ENCODE peak calls at places on chromosomes 5 and 9, in four cellular contexts. One of them, this sample, is unnamed.

GRCh38 chr5:116438979-116439554 is 135.6 kb downstream of the SEMA6A start:
- DNase-seq in HepG2: no peak
- DNase-seq in K562: no peak
- DNase-seq in GM12878: no peak
- DNase-seq in this sample: no peak

GRCh38 chr9:92245005-92245797 is 48.3 kb downstream of the IARS1 start:
- DNase-seq in K562: no peak
- DNase-seq in HepG2: no peak
- DNase-seq in GM12878: no peak
- DNase-seq in this sample: no peak

GRCh38 chr5:123844873-123845272 is 332.9 kb downstream of the CSNK1G3 start:
- DNase-seq in GM12878: no peak
- DNase-seq in K562: no peak
- DNase-seq in HepG2: no peak
- DNase-seq in this sample: no peak

GRCh38 chr9:100058699-100059579 is 39.9 kb downstream of the ERP44 start:
- DNase-seq in HepG2: no peak
- DNase-seq in GM12878: peak
- DNase-seq in K562: no peak
- DNase-seq in this sample: no peak

GRCh38 chr9:3858961-3859360 is 333.2 kb upstream of the RFX3 start:
- DNase-seq in HepG2: no peak
- DNase-seq in GM12878: no peak
- DNase-seq in K562: no peak
- DNase-seq in this sample: no peak

GRCh38 chr9:110283736-110284135 is 27.4 kb upstream of the TXN start:
- DNase-seq in K562: no peak
- DNase-seq in HepG2: no peak
- DNase-seq in GM12878: no peak
- DNase-seq in this sample: no peak

GRCh38 chr9:114112778-114113585 is 13.9 kb upstream of the KIF12 start:
- DNase-seq in K562: no peak
- DNase-seq in GM12878: no peak
- DNase-seq in HepG2: no peak
- DNase-seq in this sample: no peak

GRCh38 chr5:174271316-174271715 is 225.8 kb downstream of the NSG2 start:
- DNase-seq in HepG2: no peak
- DNase-seq in GM12878: no peak
- DNase-seq in K562: no peak
- DNase-seq in this sample: no peak

GRCh38 chr5:74865799-74866652 is at the start of gene FAM169A:
- DNase-seq in GM12878: no peak
- DNase-seq in HepG2: no peak
- DNase-seq in K562: no peak
- DNase-seq in this sample: peak

GRCh38 chr9:122265265-122265900 is 701 bp downstream of the MRRF start:
- DNase-seq in HepG2: peak
- DNase-seq in K562: no peak
- DNase-seq in GM12878: peak
- DNase-seq in this sample: no peak

GRCh38 chr9:6052520-6052919 is 37.1 kb upstream of the RANBP6 start:
- DNase-seq in GM12878: no peak
- DNase-seq in K562: no peak
- DNase-seq in HepG2: no peak
- DNase-seq in this sample: no peak

GRCh38 chr5:58751222-58751621 is 168.3 kb downstream of the RAB3C start:
- DNase-seq in HepG2: no peak
- DNase-seq in GM12878: no peak
- DNase-seq in K562: no peak
- DNase-seq in this sample: no peak

GRCh38 chr9:100580255-100580654 is 2.4 kb downstream of the CAVIN4 start:
- DNase-seq in K562: no peak
- DNase-seq in HepG2: no peak
- DNase-seq in GM12878: no peak
- DNase-seq in this sample: no peak

GRCh38 chr9:15246688-15247087 is 60.3 kb downstream of the TTC39B start:
- DNase-seq in GM12878: no peak
- DNase-seq in HepG2: no peak
- DNase-seq in K562: no peak
- DNase-seq in this sample: no peak

GRCh38 chr9:134984372-134985240 is 66.9 kb upstream of the FCN1 start:
- DNase-seq in K562: no peak
- DNase-seq in HepG2: no peak
- DNase-seq in GM12878: no peak
- DNase-seq in this sample: no peak

GRCh38 chr9:82558855-82559615 is 503.9 kb downstream of the RASEF start:
- DNase-seq in GM12878: no peak
- DNase-seq in HepG2: peak
- DNase-seq in K562: no peak
- DNase-seq in this sample: no peak

GRCh38 chr9:15942806-15943424 is 390.1 kb downstream of the CCDC171 start:
- DNase-seq in GM12878: no peak
- DNase-seq in K562: no peak
- DNase-seq in HepG2: no peak
- DNase-seq in this sample: no peak

GRCh38 chr5:138573223-138573622 is 2.0 kb downstream of the HSPA9 start:
- DNase-seq in GM12878: no peak
- DNase-seq in HepG2: no peak
- DNase-seq in K562: no peak
- DNase-seq in this sample: no peak

GRCh38 chr9:28648723-28649122 is 1075.4 kb upstream of the C9orf72 start:
- DNase-seq in HepG2: peak
- DNase-seq in GM12878: no peak
- DNase-seq in K562: no peak
- DNase-seq in this sample: no peak
- TF ChIP-seq CTCF in HepG2: peak
- TF ChIP-seq CTCF in GM12878: peak
- TF ChIP-seq CTCF in K562: no peak
- TF ChIP-seq CTCF in this sample: peak

GRCh38 chr9:137314561-137315560 is 12.8 kb upstream of the NRARP start:
- DNase-seq in HepG2: no peak
- DNase-seq in K562: no peak
- DNase-seq in GM12878: no peak
- DNase-seq in this sample: no peak

GRCh38 chr9:137311971-137312851 is 10.1 kb upstream of the NRARP start:
- DNase-seq in HepG2: no peak
- DNase-seq in K562: peak
- DNase-seq in GM12878: no peak
- DNase-seq in this sample: no peak

GRCh38 chr9:137312852-137313325 is 10.8 kb upstream of the NRARP start:
- DNase-seq in K562: no peak
- DNase-seq in HepG2: no peak
- DNase-seq in GM12878: no peak
- DNase-seq in this sample: no peak

GRCh38 chr9:137313956-137314560 is 12.0 kb upstream of the NRARP start:
- DNase-seq in GM12878: no peak
- DNase-seq in HepG2: no peak
- DNase-seq in K562: no peak
- DNase-seq in this sample: no peak

DNA sequence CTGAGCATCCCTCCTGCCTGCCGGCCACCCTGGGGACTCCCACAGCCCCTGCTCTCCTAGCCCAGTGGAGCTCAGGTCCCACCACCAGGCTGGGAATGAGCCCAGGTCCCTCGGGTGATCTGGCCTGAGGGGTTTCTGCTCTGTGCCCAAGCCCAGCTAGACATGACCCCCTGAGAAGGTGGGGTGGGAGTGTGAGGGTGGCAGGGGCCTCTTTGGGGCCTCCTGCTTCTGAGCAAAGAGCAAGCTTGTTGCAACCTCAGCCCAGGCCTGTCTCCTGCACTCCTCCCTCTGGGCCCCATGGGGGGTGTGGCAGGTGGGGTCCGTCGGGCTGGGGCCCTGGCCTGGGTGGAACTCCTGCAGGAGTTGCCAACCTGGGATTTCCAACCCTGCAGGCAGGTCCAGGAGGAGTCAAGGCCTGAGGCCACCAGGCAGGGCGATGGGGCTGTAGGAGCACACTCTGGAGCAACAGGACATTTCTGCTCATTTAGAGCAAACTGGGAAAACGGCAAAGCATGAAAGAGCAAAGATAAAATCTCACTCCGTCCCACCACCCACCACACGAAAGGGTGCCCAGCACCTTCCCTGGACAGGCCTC is 11.4 kb upstream of the NRARP start:
- DNase-seq in GM12878: no peak
- DNase-seq in HepG2: no peak
- DNase-seq in K562: peak
- DNase-seq in this sample: no peak
- TF ChIP-seq ESRRA in GM12878: no peak
- TF ChIP-seq ESRRA in HepG2: no peak
- TF ChIP-seq ESRRA in K562: no peak
- TF ChIP-seq ESRRA in this sample: no peak

DNA sequence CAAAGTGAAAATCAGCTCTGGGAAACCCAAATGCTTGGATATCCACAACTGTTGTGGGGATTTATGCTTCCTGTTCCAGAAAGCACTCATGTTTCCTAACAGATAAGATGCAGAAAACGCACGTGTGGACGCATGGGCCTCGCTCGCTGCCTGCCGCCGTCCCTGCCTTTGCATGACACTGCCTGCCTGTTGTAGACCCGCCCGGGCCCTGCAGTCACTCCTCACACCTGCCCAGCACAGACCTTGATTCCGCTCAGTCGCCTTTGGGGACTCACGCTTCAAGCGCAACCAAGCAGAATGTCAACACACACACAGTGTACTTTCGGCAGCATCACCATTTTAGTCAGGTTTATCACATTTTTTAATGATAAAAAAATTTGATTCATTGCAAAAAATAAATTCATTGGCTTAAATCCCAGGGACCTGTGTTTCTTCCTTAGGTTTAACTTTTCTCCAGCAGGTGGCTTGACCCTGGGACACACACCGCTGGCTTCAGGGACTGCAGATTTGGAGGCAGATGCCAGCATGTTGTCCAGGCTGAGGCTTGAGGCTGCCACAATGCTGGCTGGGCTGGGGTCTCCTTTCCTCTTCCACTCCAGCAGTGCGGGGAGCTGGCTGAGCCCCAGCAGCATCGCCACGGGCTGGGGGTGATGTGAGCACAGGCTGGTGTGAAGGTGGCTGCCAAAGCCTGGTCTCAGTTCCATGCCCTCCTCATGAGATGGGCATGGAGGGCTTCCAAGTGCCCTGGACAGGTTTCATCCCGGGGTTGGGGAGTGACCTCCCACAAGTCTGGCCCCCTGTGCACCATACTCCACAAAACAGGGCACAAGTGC is 416.9 kb upstream of the IRX4 start:
- DNase-seq in HepG2: no peak
- DNase-seq in K562: no peak
- DNase-seq in GM12878: no peak
- DNase-seq in this sample: peak
- TF ChIP-seq ATF3 in HepG2: no peak
- TF ChIP-seq ATF3 in K562: no peak
- TF ChIP-seq ATF3 in GM12878: no peak
- TF ChIP-seq ATF3 in this sample: no peak

GRCh38 chr5:125342938-125343401 is 596.5 kb upstream of the ZNF608 start:
- DNase-seq in HepG2: no peak
- DNase-seq in GM12878: no peak
- DNase-seq in K562: no peak
- DNase-seq in this sample: no peak

GRCh38 chr5:125337222-125337768 is 590.9 kb upstream of the ZNF608 start:
- DNase-seq in GM12878: no peak
- DNase-seq in K562: no peak
- DNase-seq in HepG2: no peak
- DNase-seq in this sample: no peak

GRCh38 chr5:125336401-125336800 is 590.0 kb upstream of the ZNF608 start:
- DNase-seq in HepG2: no peak
- DNase-seq in GM12878: no peak
- DNase-seq in K562: no peak
- DNase-seq in this sample: no peak

GRCh38 chr5:125341436-125341835 is 595.0 kb upstream of the ZNF608 start:
- DNase-seq in K562: no peak
- DNase-seq in HepG2: no peak
- DNase-seq in GM12878: no peak
- DNase-seq in this sample: no peak

GRCh38 chr5:125338804-125339203 is 592.4 kb upstream of the ZNF608 start:
- DNase-seq in K562: no peak
- DNase-seq in GM12878: no peak
- DNase-seq in HepG2: no peak
- DNase-seq in this sample: no peak
- TF ChIP-seq CTCF in K562: no peak
- TF ChIP-seq CTCF in GM12878: no peak
- TF ChIP-seq CTCF in HepG2: no peak
- TF ChIP-seq CTCF in this sample: no peak

GRCh38 chr9:12771891-12772290 is 2.9 kb upstream of the LURAP1L start:
- DNase-seq in HepG2: no peak
- DNase-seq in K562: no peak
- DNase-seq in GM12878: no peak
- DNase-seq in this sample: no peak
- TF ChIP-seq ESRRA in HepG2: no peak
- TF ChIP-seq ESRRA in K562: no peak
- TF ChIP-seq ESRRA in GM12878: no peak
- TF ChIP-seq ESRRA in this sample: no peak

GRCh38 chr9:70161414-70161732 is 97.4 kb upstream of the SMC5 start:
- DNase-seq in K562: no peak
- DNase-seq in GM12878: no peak
- DNase-seq in HepG2: no peak
- DNase-seq in this sample: no peak
- TF ChIP-seq ATF3 in K562: no peak
- TF ChIP-seq ATF3 in GM12878: no peak
- TF ChIP-seq ATF3 in HepG2: no peak
- TF ChIP-seq ATF3 in this sample: no peak

DNA sequence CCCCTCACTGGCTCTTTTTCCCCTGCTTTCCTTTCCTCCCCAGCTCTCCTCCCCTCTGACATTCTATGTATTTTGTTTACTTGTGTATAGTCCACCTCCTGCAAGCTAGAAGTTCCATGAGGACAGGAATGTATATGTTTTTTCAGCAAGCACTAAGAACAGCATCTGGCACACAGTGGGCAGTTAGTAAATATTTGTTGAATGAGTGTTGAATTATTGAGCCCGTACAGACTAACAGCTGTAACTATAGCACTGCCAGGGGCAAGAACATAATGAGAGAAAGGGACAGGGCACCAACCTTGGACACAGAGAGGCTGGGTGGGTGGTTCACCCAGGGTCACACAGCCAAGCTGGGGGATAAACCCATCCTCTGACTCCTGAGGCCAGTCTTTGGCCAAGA is 76.3 kb downstream of the ESM1 start:
- DNase-seq in HepG2: no peak
- DNase-seq in K562: no peak
- DNase-seq in GM12878: no peak
- DNase-seq in this sample: no peak
- TF ChIP-seq CTCF in HepG2: no peak
- TF ChIP-seq CTCF in K562: no peak
- TF ChIP-seq CTCF in GM12878: no peak
- TF ChIP-seq CTCF in this sample: no peak